ENCODE peak calls at places on chromosomes 3 and 15, in six cellular contexts. One of them, this sample, is unnamed.

GRCh38 chr15:97745481-97746071 is 214.9 kb upstream of the ARRDC4 start:
- DNase-seq in dorsolateral prefrontal cortex: no peak
- DNase-seq in body of pancreas: peak
- DNase-seq in NCI-H1092: no peak
- DNase-seq in AG20443: no peak
- DNase-seq in progenitor cell of endocrine pancreas: no peak
- DNase-seq in this sample: no peak

GRCh38 chr3:154981201-154981600 is 98.9 kb upstream of the MME start:
- DNase-seq in dorsolateral prefrontal cortex: no peak
- DNase-seq in body of pancreas: no peak
- DNase-seq in NCI-H1092: no peak
- DNase-seq in AG20443: no peak
- DNase-seq in progenitor cell of endocrine pancreas: no peak
- DNase-seq in this sample: peak

GRCh38 chr15:26662226-26662750 is 110.6 kb downstream of the GABRB3 start:
- DNase-seq in dorsolateral prefrontal cortex: no peak
- DNase-seq in body of pancreas: no peak
- DNase-seq in NCI-H1092: no peak
- DNase-seq in AG20443: no peak
- DNase-seq in progenitor cell of endocrine pancreas: no peak
- DNase-seq in this sample: no peak

GRCh38 chr15:70195808-70196304 is 98.1 kb upstream of the TLE3 start:
- DNase-seq in dorsolateral prefrontal cortex: peak
- DNase-seq in body of pancreas: peak
- DNase-seq in NCI-H1092: no peak
- DNase-seq in AG20443: peak
- DNase-seq in progenitor cell of endocrine pancreas: no peak
- DNase-seq in this sample: peak

GRCh38 chr3:63862804-63863149 is 828 bp downstream of the THOC7 start:
- DNase-seq in dorsolateral prefrontal cortex: no peak
- DNase-seq in body of pancreas: no peak
- DNase-seq in NCI-H1092: no peak
- DNase-seq in AG20443: no peak
- DNase-seq in progenitor cell of endocrine pancreas: no peak
- DNase-seq in this sample: no peak

GRCh38 chr3:8724108-8724752 is 9.4 kb upstream of the CAV3 start:
- DNase-seq in dorsolateral prefrontal cortex: no peak
- DNase-seq in body of pancreas: no peak
- DNase-seq in NCI-H1092: no peak
- DNase-seq in AG20443: no peak
- DNase-seq in progenitor cell of endocrine pancreas: no peak
- DNase-seq in this sample: no peak

GRCh38 chr3:188286087-188286513 is 132.1 kb downstream of the LPP start:
- DNase-seq in dorsolateral prefrontal cortex: no peak
- DNase-seq in body of pancreas: peak
- DNase-seq in NCI-H1092: no peak
- DNase-seq in AG20443: peak
- DNase-seq in progenitor cell of endocrine pancreas: no peak
- DNase-seq in this sample: peak

GRCh38 chr3:187458383-187458782 is 90.2 kb downstream of the RTP4 start:
- DNase-seq in dorsolateral prefrontal cortex: no peak
- DNase-seq in body of pancreas: no peak
- DNase-seq in NCI-H1092: no peak
- DNase-seq in AG20443: no peak
- DNase-seq in progenitor cell of endocrine pancreas: no peak
- DNase-seq in this sample: no peak

GRCh38 chr3:46935168-46935858 is 41.2 kb downstream of the CCDC12 start:
- DNase-seq in dorsolateral prefrontal cortex: peak
- DNase-seq in body of pancreas: peak
- DNase-seq in NCI-H1092: no peak
- DNase-seq in AG20443: peak
- DNase-seq in progenitor cell of endocrine pancreas: no peak
- DNase-seq in this sample: peak

GRCh38 chr3:134598813-134599563 is 51.8 kb downstream of the KY start:
- DNase-seq in dorsolateral prefrontal cortex: peak
- DNase-seq in body of pancreas: no peak
- DNase-seq in NCI-H1092: no peak
- DNase-seq in AG20443: no peak
- DNase-seq in progenitor cell of endocrine pancreas: no peak
- DNase-seq in this sample: no peak

GRCh38 chr3:102081587-102082289 is 232.4 kb downstream of the NFKBIZ start:
- DNase-seq in dorsolateral prefrontal cortex: no peak
- DNase-seq in body of pancreas: no peak
- DNase-seq in NCI-H1092: no peak
- DNase-seq in AG20443: no peak
- DNase-seq in progenitor cell of endocrine pancreas: no peak
- DNase-seq in this sample: no peak

GRCh38 chr3:137970914-137971831 is 38.8 kb upstream of the CLDN18 start:
- DNase-seq in dorsolateral prefrontal cortex: peak
- DNase-seq in body of pancreas: peak
- DNase-seq in NCI-H1092: peak
- DNase-seq in AG20443: peak
- DNase-seq in progenitor cell of endocrine pancreas: peak
- DNase-seq in this sample: peak

GRCh38 chr3:16871915-16872842 is 12.6 kb upstream of the PLCL2 start:
- DNase-seq in dorsolateral prefrontal cortex: no peak
- DNase-seq in body of pancreas: no peak
- DNase-seq in NCI-H1092: no peak
- DNase-seq in AG20443: no peak
- DNase-seq in progenitor cell of endocrine pancreas: no peak
- DNase-seq in this sample: no peak

This sample was measured in HFFc6.